ENCODE peak calls at places on chromosome 18, in five cellular contexts. V, J, Q, Z and W are unnamed samples.

GRCh38 chr18:75204262-75204977 is 4.5 kb downstream of the PTGR3 start:
- DNase-seq in J (no peak), Q (peak; percentile 55), Z (no peak), V (peak; percentile 67), W (no peak)

GRCh38 chr18:21243041-21243431 is 1.0 kb downstream of the GREB1L start:
- DNase-seq in Q (no peak), Z (peak; percentile 23), J (no peak), V (no peak), W (no peak)

GRCh38 chr18:38695559-38696270 is 1130.1 kb upstream of the CELF4 start:
- DNase-seq in Q (no peak), Z (no peak), V (no peak), J (no peak), W (no peak)

GRCh38 chr18:4063545-4063944 is 391.6 kb downstream of the DLGAP1 start:
- DNase-seq in V (no peak), Z (no peak), Q (no peak), J (no peak), W (no peak)

GRCh38 chr18:68244786-68245185 is 470.1 kb downstream of the TMX3 start:
- DNase-seq in J (no peak), Z (no peak), Q (no peak), V (no peak), W (no peak)

GRCh38 chr18:21900594-21901352 is 160.2 kb downstream of the MIB1 start:
- DNase-seq in Q (peak; percentile 56), V (no peak), J (no peak), Z (no peak), W (no peak)

GRCh38 chr18:14974576-14974975 is 226.6 kb downstream of the ANKRD30B start:
- DNase-seq in V (no peak), Q (no peak), Z (no peak), J (no peak), W (no peak)

GRCh38 chr18:74459877-74460276 is 2.8 kb upstream of the DIPK1C start:
- DNase-seq in Q (no peak), Z (no peak), J (no peak), V (peak; percentile 73), W (no peak)

GRCh38 chr18:31100598-31101147 is 1.5 kb downstream of the DSC2 start:
- DNase-seq in Q (peak; percentile 68), J (no peak), Z (no peak), V (peak; percentile 41), W (no peak)

GRCh38 chr18:8810157-8810556 is 104.8 kb downstream of the MTCL1 start:
- DNase-seq in Z (no peak), J (no peak), Q (no peak), V (no peak), W (no peak)

GRCh38 chr18:61754039-61754583 is 138.7 kb downstream of the RNF152 start:
- DNase-seq in Q (no peak), Z (no peak), V (no peak), J (no peak), W (no peak)

GRCh38 chr18:71665131-71665530 is 879.0 kb downstream of the CBLN2 start:
- DNase-seq in Q (no peak), Z (no peak), J (no peak), V (no peak), W (no peak)

GRCh38 chr18:73948497-73948896 is 199.1 kb downstream of the FBXO15 start:
- DNase-seq in V (no peak), Z (no peak), J (no peak), Q (no peak), W (no peak)

GRCh38 chr18:48801728-48802542 is 148.8 kb downstream of the SMAD7 start:
- DNase-seq in Z (no peak), Q (peak; percentile 78), J (no peak), V (peak; percentile 30), W (no peak)

GRCh38 chr18:61703508-61703907 is 189.3 kb downstream of the RNF152 start:
- DNase-seq in Z (no peak), Q (no peak), V (no peak), J (peak; percentile 79), W (peak; percentile 86)

GRCh38 chr18:74745658-74746403 is 148.2 kb downstream of the ZNF407 start:
- DNase-seq in J (no peak), Z (no peak), V (no peak), Q (no peak), W (no peak)

GRCh38 chr18:73688851-73689659 is 458.6 kb downstream of the FBXO15 start:
- DNase-seq in J (peak; percentile 95), V (no peak), Q (no peak), Z (no peak), W (peak; percentile 56)

GRCh38 chr18:7071600-7071999 is 46.0 kb downstream of the LAMA1 start:
- DNase-seq in Z (no peak), V (no peak), J (no peak), Q (no peak), W (no peak)

GRCh38 chr18:22935431-22935830 is 2.3 kb downstream of the RBBP8 start:
- DNase-seq in V (no peak), Z (no peak), Q (no peak), J (no peak), W (no peak)

GRCh38 chr18:70072678-70073077 is 125.0 kb upstream of the CD226 start:
- DNase-seq in V (no peak), J (no peak), Q (no peak), Z (no peak), W (peak; percentile 3)

GRCh38 chr18:57951999-57952774 is 91.8 kb upstream of the NEDD4L start:
- DNase-seq in Z (no peak), J (no peak), Q (no peak), V (no peak), W (no peak)

GRCh38 chr18:46321954-46322353 is 217.8 kb downstream of the HAUS1 start:
- DNase-seq in Z (no peak), J (no peak), V (no peak), Q (no peak), W (no peak)

GRCh38 chr18:31513189-31513907 is 15.4 kb downstream of the DSG2 start:
- DNase-seq in Q (no peak), Z (no peak), V (no peak), J (no peak), W (no peak)

GRCh38 chr18:74331404-74331803 is 15.8 kb downstream of the C18orf63 start:
- DNase-seq in V (no peak), J (no peak), Z (no peak), Q (no peak), W (no peak)

GRCh38 chr18:48814490-48815181 is 136.1 kb downstream of the SMAD7 start:
- DNase-seq in Q (no peak), J (no peak), Z (no peak), V (peak; percentile 3), W (no peak)

GRCh38 chr18:48667276-48668254 is 128.7 kb downstream of the CTIF start:
- DNase-seq in J (no peak), Q (no peak), Z (no peak), V (no peak), W (no peak)

GRCh38 chr18:59787998-59788875 is 91.0 kb upstream of the CCBE1 start:
- DNase-seq in V (no peak), Q (no peak), J (peak; percentile 46), Z (no peak), W (no peak)

GRCh38 chr18:29160123-29160522 is 983.2 kb upstream of the CDH2 start:
- DNase-seq in Z (no peak), Q (no peak), V (no peak), J (no peak), W (no peak)

DNA sequence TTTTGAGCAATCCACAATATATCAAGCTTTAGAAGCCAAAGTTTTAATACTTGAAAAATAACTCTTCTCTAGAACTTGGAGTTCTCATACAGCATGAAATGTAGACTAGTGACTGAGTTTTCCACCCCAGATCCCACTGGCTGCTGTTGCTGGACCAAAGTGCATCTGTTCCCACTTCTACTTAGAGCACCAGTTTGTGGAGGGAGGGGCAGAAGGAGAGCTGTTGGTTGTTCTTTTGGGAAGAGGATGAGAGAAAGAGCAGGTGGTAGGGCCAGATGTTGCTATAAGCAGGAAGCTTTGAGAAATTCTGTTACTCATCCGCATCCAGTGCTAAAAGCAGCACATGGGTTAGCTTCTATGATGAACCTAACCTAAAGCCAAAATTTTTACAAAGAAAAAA is 59.0 kb downstream of the MBD2 start:
- DNase-seq in J (no peak), Z (no peak), Q (no peak), V (no peak), W (no peak)
- TF ChIP-seq CTCF in J (no peak), Z (no peak), Q (no peak), V (no peak), W (no peak)

GRCh38 chr18:12891561-12891960 is 7.5 kb upstream of the PTPN2 start:
- DNase-seq in V (no peak), Q (no peak), J (no peak), Z (no peak), W (no peak)

GRCh38 chr18:12895016-12895415 is 11.0 kb upstream of the PTPN2 start:
- DNase-seq in V (no peak), J (no peak), Q (no peak), Z (no peak), W (no peak)

GRCh38 chr18:12890964-12891363 is 6.9 kb upstream of the PTPN2 start:
- DNase-seq in V (no peak), J (no peak), Q (no peak), Z (no peak), W (no peak)

GRCh38 chr18:12886498-12887126 is 2.6 kb upstream of the PTPN2 start:
- DNase-seq in Z (no peak), J (no peak), V (no peak), Q (no peak), W (no peak)

GRCh38 chr18:12890500-12890899 is 6.5 kb upstream of the PTPN2 start:
- DNase-seq in V (no peak), Q (no peak), Z (no peak), J (no peak), W (no peak)
- TF ChIP-seq CTCF in V (no peak), Q (no peak), Z (no peak), J (no peak), W (no peak)

GRCh38 chr18:76274470-76275289 is 220.4 kb downstream of the ZNF516 start:
- DNase-seq in Q (no peak), V (no peak), Z (no peak), J (no peak), W (no peak)
- TF ChIP-seq CTCF in Q (no peak), V (no peak), Z (no peak), J (no peak), W (no peak)

GRCh38 chr18:56684277-56684676 is 33.1 kb downstream of the WDR7 start:
- DNase-seq in Z (no peak), Q (no peak), J (no peak), V (no peak), W (no peak)
- TF ChIP-seq CTCF in Z (no peak), Q (no peak), J (no peak), V (no peak), W (no peak)